ENCODE peak calls at places on chromosomes 3 and 15, in five cellular contexts. One of them, this sample, is unnamed.

GRCh38 chr3:33879540-33879939 is 81.1 kb downstream of the PDCD6IP start:
- DNase-seq in ELF-1: no peak
- DNase-seq in T-cell: no peak
- DNase-seq in T-helper 1 cell: no peak
- DNase-seq in glutamatergic neuron: no peak
- DNase-seq in this sample: no peak

GRCh38 chr3:138349926-138350665 is 1.7 kb downstream of the MRAS start:
- DNase-seq in T-cell: no peak
- DNase-seq in glutamatergic neuron: no peak
- DNase-seq in T-helper 1 cell: no peak
- DNase-seq in ELF-1: no peak
- DNase-seq in this sample: no peak

GRCh38 chr3:134594236-134594825 is 56.5 kb downstream of the KY start:
- DNase-seq in ELF-1: no peak
- DNase-seq in T-helper 1 cell: no peak
- DNase-seq in glutamatergic neuron: peak
- DNase-seq in T-cell: no peak
- DNase-seq in this sample: no peak

GRCh38 chr3:14253022-14253761 is 74.6 kb downstream of the LSM3 start:
- DNase-seq in ELF-1: peak
- DNase-seq in T-helper 1 cell: no peak
- DNase-seq in glutamatergic neuron: no peak
- DNase-seq in T-cell: no peak
- DNase-seq in this sample: no peak

GRCh38 chr15:52258461-52258860 is 37.1 kb downstream of the MYO5C start:
- DNase-seq in glutamatergic neuron: no peak
- DNase-seq in T-helper 1 cell: no peak
- DNase-seq in ELF-1: peak
- DNase-seq in T-cell: no peak
- DNase-seq in this sample: no peak

GRCh38 chr15:79811406-79812405 is 85.1 kb downstream of the MTHFS start:
- DNase-seq in T-helper 1 cell: no peak
- DNase-seq in T-cell: no peak
- DNase-seq in glutamatergic neuron: no peak
- DNase-seq in ELF-1: no peak
- DNase-seq in this sample: peak

GRCh38 chr3:52246264-52246620 is 683 bp downstream of the PPM1M start:
- DNase-seq in ELF-1: no peak
- DNase-seq in T-cell: no peak
- DNase-seq in glutamatergic neuron: no peak
- DNase-seq in T-helper 1 cell: no peak
- DNase-seq in this sample: no peak

GRCh38 chr3:123156276-123156995 is 45.3 kb upstream of the SEC22A start:
- DNase-seq in T-cell: no peak
- DNase-seq in ELF-1: no peak
- DNase-seq in glutamatergic neuron: no peak
- DNase-seq in T-helper 1 cell: no peak
- DNase-seq in this sample: no peak

GRCh38 chr3:27729748-27730611 is 7.9 kb upstream of the EOMES start:
- DNase-seq in glutamatergic neuron: peak
- DNase-seq in ELF-1: peak
- DNase-seq in T-helper 1 cell: no peak
- DNase-seq in T-cell: no peak
- DNase-seq in this sample: no peak

GRCh38 chr3:171135536-171135935 is 109.0 kb upstream of the SLC2A2 start:
- DNase-seq in glutamatergic neuron: no peak
- DNase-seq in ELF-1: no peak
- DNase-seq in T-helper 1 cell: no peak
- DNase-seq in T-cell: no peak
- DNase-seq in this sample: no peak

GRCh38 chr3:13776253-13777050 is 103.4 kb downstream of the WNT7A start:
- DNase-seq in ELF-1: no peak
- DNase-seq in glutamatergic neuron: no peak
- DNase-seq in T-helper 1 cell: no peak
- DNase-seq in T-cell: no peak
- DNase-seq in this sample: no peak

GRCh38 chr3:145798691-145799550 is 362.1 kb downstream of the PLOD2 start:
- DNase-seq in ELF-1: no peak
- DNase-seq in T-cell: no peak
- DNase-seq in glutamatergic neuron: peak
- DNase-seq in T-helper 1 cell: no peak
- DNase-seq in this sample: no peak

GRCh38 chr15:20348900-20349773 is 192.5 kb downstream of the GOLGA6L6 start:
- DNase-seq in glutamatergic neuron: no peak
- DNase-seq in T-helper 1 cell: no peak
- DNase-seq in ELF-1: no peak
- DNase-seq in T-cell: no peak
- DNase-seq in this sample: peak

GRCh38 chr3:56423537-56424209 is 44.6 kb downstream of the ERC2 start:
- DNase-seq in T-helper 1 cell: no peak
- DNase-seq in T-cell: no peak
- DNase-seq in ELF-1: no peak
- DNase-seq in glutamatergic neuron: no peak
- DNase-seq in this sample: no peak

GRCh38 chr3:68893600-68894239 is 38.6 kb downstream of the TAFA4 start:
- DNase-seq in ELF-1: no peak
- DNase-seq in T-cell: no peak
- DNase-seq in T-helper 1 cell: no peak
- DNase-seq in glutamatergic neuron: no peak
- DNase-seq in this sample: no peak